ENCODE peak calls at places on chromosomes 16 and 17, in nine cellular contexts. U is fibroblast of the aortic adventitia, L is body of pancreas, T is aorta, K is uterus, X is Caco-2, Z is GM12865, D is adipocyte, M is AG04450. I is an unnamed sample.

GRCh38 chr17:76104140-76104895 is 731 bp upstream of the EXOC7 start:
- DNase-seq in U (no peak), L (no peak), T (no peak), K (no peak), X (no peak), Z (no peak), D (no peak), M (no peak), I (no peak)

GRCh38 chr16:23905027-23905426 is 69.2 kb downstream of the PRKCB start:
- DNase-seq in U (peak), L (no peak), T (peak), K (peak), X (peak), Z (no peak), D (peak), M (peak), I (no peak)

GRCh38 chr17:38574712-38575111 is 31.0 kb downstream of the SRCIN1 start:
- DNase-seq in U (no peak), L (no peak), T (no peak), K (no peak), X (no peak), Z (no peak), D (no peak), M (no peak), I (no peak)

GRCh38 chr17:57281887-57282653 is 25.7 kb downstream of the MSI2 start:
- DNase-seq in U (no peak), L (no peak), T (no peak), K (no peak), X (no peak), Z (no peak), D (no peak), M (no peak), I (no peak)

GRCh38 chr16:3879258-3879886 is 1.1 kb downstream of the CREBBP start:
- DNase-seq in U (no peak), L (peak), T (peak), K (no peak), X (peak), Z (no peak), D (peak), M (no peak), I (no peak)

GRCh38 chr16:78183437-78183836 is 84.0 kb downstream of the WWOX start:
- DNase-seq in U (no peak), L (no peak), T (no peak), K (no peak), X (no peak), Z (no peak), D (no peak), M (no peak), I (no peak)

GRCh38 chr17:52147872-52148271 is 10.6 kb downstream of the CA10 start:
- DNase-seq in U (no peak), L (no peak), T (no peak), K (no peak), X (no peak), Z (peak), D (no peak), M (no peak), I (no peak)

GRCh38 chr16:53056528-53056881 is 1.7 kb downstream of the CHD9 start:
- DNase-seq in U (peak), L (no peak), T (no peak), K (no peak), X (no peak), Z (no peak), D (peak), M (no peak), I (no peak)

GRCh38 chr16:88640520-88641247 is 2.3 kb downstream of the IL17C start:
- DNase-seq in U (no peak), L (no peak), T (no peak), K (no peak), X (no peak), Z (no peak), D (no peak), M (no peak), I (no peak)

GRCh38 chr16:79097090-79097489 is 503.4 kb downstream of the MAF start:
- DNase-seq in U (no peak), L (no peak), T (no peak), K (no peak), X (no peak), Z (no peak), D (no peak), M (no peak), I (no peak)

GRCh38 chr16:69407702-69408323 is 16.6 kb upstream of the CYB5B start:
- DNase-seq in U (no peak), L (no peak), T (no peak), K (no peak), X (no peak), Z (no peak), D (no peak), M (no peak), I (no peak)

GRCh38 chr16:30569746-30570325 is 1.7 kb downstream of the ZNF688 start:
- DNase-seq in U (no peak), L (no peak), T (no peak), K (no peak), X (no peak), Z (no peak), D (no peak), M (no peak), I (no peak)

GRCh38 chr16:35011-35775 is 18.2 kb downstream of the POLR3K start:
- DNase-seq in U (no peak), L (no peak), T (no peak), K (no peak), X (no peak), Z (peak), D (no peak), M (no peak), I (no peak)

GRCh38 chr16:27869411-27869810 is 194.1 kb downstream of the GSG1L start:
- DNase-seq in U (no peak), L (no peak), T (no peak), K (no peak), X (no peak), Z (no peak), D (no peak), M (no peak), I (no peak)
- H3K4me3 ChIP-seq in U (no peak), L (no peak), T (no peak), K (no peak), X (no peak), Z (no peak), D (no peak), M (no peak), I (no peak)

GRCh38 chr17:40098846-40099626 is 1.4 kb downstream of the NR1D1 start:
- DNase-seq in U (peak), L (peak), T (peak), K (peak), X (peak), Z (peak), D (peak), M (peak), I (peak)
- H3K4me3 ChIP-seq in U (peak), L (peak), T (peak), K (peak), X (peak), Z (peak), D (peak), M (peak), I (peak)

GRCh38 chr16:2196981-2197511 is 641 bp upstream of the CASKIN1 start:
- DNase-seq in U (no peak), L (no peak), T (no peak), K (no peak), X (no peak), Z (no peak), D (no peak), M (no peak), I (no peak)

GRCh38 chr16:2195316-2196161 is 866 bp downstream of the CASKIN1 start:
- DNase-seq in U (no peak), L (no peak), T (no peak), K (no peak), X (no peak), Z (no peak), D (peak), M (no peak), I (no peak)

GRCh38 chr16:2194852-2195315 is 1.5 kb downstream of the CASKIN1 start:
- DNase-seq in U (peak), L (peak), T (no peak), K (no peak), X (peak), Z (peak), D (peak), M (no peak), I (no peak)

GRCh38 chr16:2196162-2196980 is at the start of gene CASKIN1:
- DNase-seq in U (no peak), L (no peak), T (no peak), K (no peak), X (peak), Z (no peak), D (peak), M (no peak), I (no peak)

DNA sequence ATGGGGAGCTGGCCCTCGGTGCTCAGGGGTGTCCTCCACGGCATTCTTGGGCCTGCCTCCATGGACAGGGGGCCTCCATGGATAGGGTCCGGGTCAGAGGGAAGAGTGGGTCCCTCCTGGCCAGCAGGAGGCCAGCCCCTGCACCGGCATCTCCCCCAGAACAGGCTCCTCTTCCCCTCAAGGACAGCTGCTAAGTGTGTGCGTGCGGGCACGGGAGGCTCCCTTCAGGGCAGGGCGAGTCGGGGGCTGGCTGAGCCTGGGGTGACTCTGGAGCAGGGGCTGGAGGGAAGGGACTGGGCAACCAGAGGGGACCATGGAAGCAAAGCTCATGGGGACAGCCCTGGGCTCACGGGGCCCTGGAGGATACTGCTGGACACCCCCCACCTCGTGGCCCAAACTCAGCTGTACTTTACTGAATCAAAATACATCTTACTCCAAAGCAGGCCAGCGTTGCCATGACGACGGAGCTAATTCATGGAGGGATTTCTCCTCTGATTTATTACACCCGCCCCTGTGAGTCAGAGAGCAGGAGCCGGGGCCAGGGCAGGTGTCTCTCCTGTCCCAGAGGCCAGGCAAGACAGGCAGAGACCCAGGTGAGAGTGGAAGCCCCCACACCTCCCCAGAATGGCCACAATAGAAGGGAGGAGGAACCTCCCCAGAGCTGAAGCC is 2.1 kb downstream of the CASKIN1 start:
- DNase-seq in U (peak), L (no peak), T (no peak), K (peak), X (no peak), Z (no peak), D (peak), M (no peak), I (no peak)
- H3K4me3 ChIP-seq in U (no peak), L (no peak), T (no peak), K (no peak), X (no peak), Z (no peak), D (no peak), M (no peak), I (no peak)

DNA sequence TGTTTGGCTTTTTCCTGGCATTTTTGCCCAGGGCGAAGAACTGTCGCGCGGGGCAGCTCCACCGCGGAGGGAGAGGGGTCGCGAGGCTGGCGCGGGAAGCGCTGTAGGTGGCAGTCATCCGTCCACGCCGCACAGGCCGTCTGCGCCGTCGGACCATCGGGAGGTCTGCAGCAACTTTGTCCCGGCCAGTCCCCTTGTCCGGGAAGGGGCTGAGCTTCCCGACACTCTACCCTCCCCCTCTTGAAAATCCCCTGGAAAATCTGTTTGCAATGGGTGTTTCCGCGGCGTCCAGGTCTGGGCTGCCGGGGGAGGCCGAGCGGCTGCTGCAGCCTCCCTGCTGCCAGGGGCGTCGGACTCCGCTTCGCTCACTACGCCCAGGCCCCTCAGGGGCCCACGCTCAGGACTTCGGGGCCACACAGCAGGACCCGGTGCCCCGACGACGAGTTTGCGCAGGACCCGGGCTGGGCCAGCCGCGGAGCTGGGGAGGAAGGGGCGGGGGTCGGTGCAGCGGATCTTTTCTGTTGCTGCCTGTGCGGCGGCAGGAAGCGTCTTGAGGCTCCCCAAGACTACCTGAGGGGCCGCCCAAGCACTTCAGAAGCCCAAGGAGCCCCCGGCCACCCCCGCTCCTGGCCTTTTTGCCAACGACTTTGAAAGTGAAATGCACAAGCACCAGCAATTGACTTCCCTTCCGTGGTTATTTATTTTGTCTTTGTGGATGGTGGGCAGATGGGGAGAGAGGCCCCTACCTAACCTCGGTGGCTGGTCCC is 2.3 kb upstream of the CBX4 start:
- DNase-seq in U (no peak), L (no peak), T (no peak), K (no peak), X (peak), Z (no peak), D (no peak), M (no peak), I (no peak)
- H3K4me3 ChIP-seq in U (no peak), L (no peak), T (no peak), K (no peak), X (peak), Z (no peak), D (no peak), M (no peak), I (no peak)

GRCh38 chr16:65114527-65114926 is 7.3 kb downstream of the CDH11 start:
- DNase-seq in U (peak), L (no peak), T (no peak), K (no peak), X (no peak), Z (no peak), D (peak), M (no peak), I (no peak)
- H3K4me3 ChIP-seq in U (no peak), L (no peak), T (no peak), K (no peak), X (no peak), Z (no peak), D (no peak), M (no peak), I (no peak)

GRCh38 chr16:19113577-19114358 is at the start of gene ITPRIPL2:
- DNase-seq in U (peak), L (peak), T (peak), K (peak), X (peak), Z (peak), D (peak), M (no peak), I (no peak)
- H3K4me3 ChIP-seq in U (peak), L (peak), T (peak), K (peak), X (peak), Z (peak), D (peak), M (peak), I (peak)

I was measured in skeletal muscle cell.